ENCODE peak calls at places on chromosome 10, in ten cellular contexts. One of them, this sample, is unnamed.

GRCh38 chr10:17512341-17513001 is 58.1 kb upstream of the ST8SIA6 start:
- DNase-seq in astrocyte of the cerebellum: peak; percentile 99
- DNase-seq in bronchial epithelial cell: peak; percentile 97
- DNase-seq in IMR-90: peak; percentile 98
- DNase-seq in brain microvascular endothelial cell: peak; percentile 99
- DNase-seq in right lobe of liver: no peak
- DNase-seq in OCI-LY7: no peak
- DNase-seq in AG09309: peak; percentile 88
- DNase-seq in endothelial cell of umbilical vein: peak; percentile 99
- DNase-seq in K562: peak; percentile 19
- DNase-seq in this sample: peak; percentile 95

GRCh38 chr10:3542185-3542611 is 242.8 kb downstream of the KLF6 start:
- DNase-seq in astrocyte of the cerebellum: peak; percentile 70
- DNase-seq in bronchial epithelial cell: peak; percentile 87
- DNase-seq in IMR-90: peak; percentile 87
- DNase-seq in brain microvascular endothelial cell: peak; percentile 38
- DNase-seq in right lobe of liver: no peak
- DNase-seq in OCI-LY7: no peak
- DNase-seq in AG09309: peak; percentile 76
- DNase-seq in endothelial cell of umbilical vein: peak; percentile 76
- DNase-seq in K562: no peak
- DNase-seq in this sample: peak; percentile 73

GRCh38 chr10:90865400-90865799 is 6.4 kb upstream of the RPP30 start:
- DNase-seq in astrocyte of the cerebellum: no peak
- DNase-seq in bronchial epithelial cell: no peak
- DNase-seq in IMR-90: peak; percentile 36
- DNase-seq in brain microvascular endothelial cell: peak; percentile 43
- DNase-seq in right lobe of liver: no peak
- DNase-seq in OCI-LY7: peak; percentile 29
- DNase-seq in AG09309: no peak
- DNase-seq in endothelial cell of umbilical vein: peak; percentile 43
- DNase-seq in K562: peak; percentile 6
- DNase-seq in this sample: peak; percentile 58

GRCh38 chr10:50152792-50153272 is 85.1 kb downstream of the WASHC2A start:
- DNase-seq in astrocyte of the cerebellum: no peak
- DNase-seq in bronchial epithelial cell: no peak
- DNase-seq in IMR-90: no peak
- DNase-seq in brain microvascular endothelial cell: no peak
- DNase-seq in right lobe of liver: peak; percentile 26
- DNase-seq in OCI-LY7: no peak
- DNase-seq in AG09309: no peak
- DNase-seq in endothelial cell of umbilical vein: no peak
- DNase-seq in K562: peak; percentile 53
- DNase-seq in this sample: no peak

GRCh38 chr10:24703700-24704099 is 20.0 kb downstream of the ARHGAP21 start:
- DNase-seq in astrocyte of the cerebellum: peak; percentile 62
- DNase-seq in bronchial epithelial cell: no peak
- DNase-seq in IMR-90: peak; percentile 93
- DNase-seq in brain microvascular endothelial cell: no peak
- DNase-seq in right lobe of liver: no peak
- DNase-seq in OCI-LY7: no peak
- DNase-seq in AG09309: peak; percentile 77
- DNase-seq in endothelial cell of umbilical vein: no peak
- DNase-seq in K562: no peak
- DNase-seq in this sample: peak; percentile 35

GRCh38 chr10:104256335-104257080 is 1.8 kb downstream of the GSTO1 start:
- DNase-seq in astrocyte of the cerebellum: no peak
- DNase-seq in bronchial epithelial cell: peak; percentile 27
- DNase-seq in IMR-90: no peak
- DNase-seq in brain microvascular endothelial cell: no peak
- DNase-seq in right lobe of liver: no peak
- DNase-seq in OCI-LY7: no peak
- DNase-seq in AG09309: no peak
- DNase-seq in endothelial cell of umbilical vein: peak; percentile 65
- DNase-seq in K562: no peak
- DNase-seq in this sample: peak; percentile 30

GRCh38 chr10:70925377-70926214 is 37.2 kb upstream of the PCBD1 start:
- DNase-seq in astrocyte of the cerebellum: no peak
- DNase-seq in bronchial epithelial cell: no peak
- DNase-seq in IMR-90: no peak
- DNase-seq in brain microvascular endothelial cell: no peak
- DNase-seq in right lobe of liver: peak; percentile 44
- DNase-seq in OCI-LY7: peak; percentile 38
- DNase-seq in AG09309: no peak
- DNase-seq in endothelial cell of umbilical vein: peak; percentile 30
- DNase-seq in K562: peak; percentile 71
- DNase-seq in this sample: peak; percentile 22

GRCh38 chr10:80153460-80153859 is 20.9 kb downstream of the PLAC9 start:
- DNase-seq in astrocyte of the cerebellum: no peak
- DNase-seq in bronchial epithelial cell: no peak
- DNase-seq in IMR-90: no peak
- DNase-seq in brain microvascular endothelial cell: no peak
- DNase-seq in right lobe of liver: no peak
- DNase-seq in OCI-LY7: no peak
- DNase-seq in AG09309: no peak
- DNase-seq in endothelial cell of umbilical vein: no peak
- DNase-seq in K562: no peak
- DNase-seq in this sample: no peak

GRCh38 chr10:99234739-99235468 is 748 bp downstream of the HPSE2 start:
- DNase-seq in astrocyte of the cerebellum: no peak
- DNase-seq in bronchial epithelial cell: no peak
- DNase-seq in IMR-90: peak; percentile 0
- DNase-seq in brain microvascular endothelial cell: no peak
- DNase-seq in right lobe of liver: no peak
- DNase-seq in OCI-LY7: no peak
- DNase-seq in AG09309: no peak
- DNase-seq in endothelial cell of umbilical vein: no peak
- DNase-seq in K562: no peak
- DNase-seq in this sample: peak; percentile 23

GRCh38 chr10:6878067-6878412 is 298.0 kb upstream of the PRKCQ start:
- DNase-seq in astrocyte of the cerebellum: no peak
- DNase-seq in bronchial epithelial cell: peak; percentile 5
- DNase-seq in IMR-90: no peak
- DNase-seq in brain microvascular endothelial cell: no peak
- DNase-seq in right lobe of liver: no peak
- DNase-seq in OCI-LY7: peak; percentile 4
- DNase-seq in AG09309: no peak
- DNase-seq in endothelial cell of umbilical vein: no peak
- DNase-seq in K562: peak; percentile 3
- DNase-seq in this sample: peak; percentile 2

GRCh38 chr10:94220717-94221116 is 142.0 kb downstream of the NOC3L start:
- DNase-seq in astrocyte of the cerebellum: no peak
- DNase-seq in bronchial epithelial cell: no peak
- DNase-seq in IMR-90: no peak
- DNase-seq in brain microvascular endothelial cell: no peak
- DNase-seq in right lobe of liver: no peak
- DNase-seq in OCI-LY7: no peak
- DNase-seq in AG09309: no peak
- DNase-seq in endothelial cell of umbilical vein: no peak
- DNase-seq in K562: no peak
- DNase-seq in this sample: no peak

GRCh38 chr10:94230134-94230785 is 132.5 kb downstream of the NOC3L start:
- DNase-seq in astrocyte of the cerebellum: no peak
- DNase-seq in bronchial epithelial cell: no peak
- DNase-seq in IMR-90: no peak
- DNase-seq in brain microvascular endothelial cell: no peak
- DNase-seq in right lobe of liver: no peak
- DNase-seq in OCI-LY7: no peak
- DNase-seq in AG09309: no peak
- DNase-seq in endothelial cell of umbilical vein: no peak
- DNase-seq in K562: no peak
- DNase-seq in this sample: no peak

GRCh38 chr10:94224656-94225055 is 138.1 kb downstream of the NOC3L start:
- DNase-seq in astrocyte of the cerebellum: no peak
- DNase-seq in bronchial epithelial cell: peak; percentile 89
- DNase-seq in IMR-90: peak; percentile 85
- DNase-seq in brain microvascular endothelial cell: peak; percentile 60
- DNase-seq in right lobe of liver: no peak
- DNase-seq in OCI-LY7: no peak
- DNase-seq in AG09309: no peak
- DNase-seq in endothelial cell of umbilical vein: no peak
- DNase-seq in K562: no peak
- DNase-seq in this sample: no peak

GRCh38 chr10:94223702-94224370 is 138.9 kb downstream of the NOC3L start:
- DNase-seq in astrocyte of the cerebellum: no peak
- DNase-seq in bronchial epithelial cell: no peak
- DNase-seq in IMR-90: no peak
- DNase-seq in brain microvascular endothelial cell: no peak
- DNase-seq in right lobe of liver: no peak
- DNase-seq in OCI-LY7: no peak
- DNase-seq in AG09309: no peak
- DNase-seq in endothelial cell of umbilical vein: no peak
- DNase-seq in K562: no peak
- DNase-seq in this sample: no peak

DNA sequence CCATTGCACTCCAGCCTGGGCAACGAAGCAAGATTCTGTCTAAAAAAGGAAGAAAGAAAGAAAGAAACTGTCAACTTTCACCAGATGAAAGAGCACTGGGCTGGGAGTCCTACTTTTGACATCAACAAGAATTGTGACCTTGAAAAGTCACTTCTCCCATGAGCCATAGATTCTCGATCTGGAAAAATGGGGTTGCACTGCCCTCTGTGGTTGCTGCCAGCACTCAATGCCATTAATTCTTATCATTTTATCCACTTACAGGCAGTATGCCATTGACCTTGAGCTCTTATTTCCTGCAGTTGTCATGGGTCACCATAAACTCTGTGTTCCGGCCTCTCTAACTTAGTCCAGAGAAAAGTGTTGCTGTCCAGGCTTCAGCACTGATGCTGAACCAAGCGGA is 137.2 kb downstream of the NOC3L start:
- DNase-seq in astrocyte of the cerebellum: no peak
- DNase-seq in bronchial epithelial cell: peak; percentile 24
- DNase-seq in IMR-90: no peak
- DNase-seq in brain microvascular endothelial cell: no peak
- DNase-seq in right lobe of liver: no peak
- DNase-seq in OCI-LY7: no peak
- DNase-seq in AG09309: no peak
- DNase-seq in endothelial cell of umbilical vein: peak; percentile 4
- DNase-seq in K562: no peak
- DNase-seq in this sample: no peak
- TF ChIP-seq CTCF in astrocyte of the cerebellum: no peak
- TF ChIP-seq CTCF in bronchial epithelial cell: peak; percentile 38
- TF ChIP-seq CTCF in IMR-90: peak; percentile 31
- TF ChIP-seq CTCF in brain microvascular endothelial cell: peak; percentile 50
- TF ChIP-seq CTCF in right lobe of liver: peak; percentile 18
- TF ChIP-seq CTCF in OCI-LY7: no peak
- TF ChIP-seq CTCF in AG09309: peak; percentile 36
- TF ChIP-seq CTCF in endothelial cell of umbilical vein: no peak
- TF ChIP-seq CTCF in K562: peak; percentile 20
- TF ChIP-seq CTCF in this sample: peak; percentile 13

GRCh38 chr10:91925022-91925320 is 1.4 kb downstream of the BTAF1 start:
- DNase-seq in astrocyte of the cerebellum: no peak
- DNase-seq in bronchial epithelial cell: no peak
- DNase-seq in IMR-90: no peak
- DNase-seq in brain microvascular endothelial cell: no peak
- DNase-seq in right lobe of liver: no peak
- DNase-seq in OCI-LY7: no peak
- DNase-seq in AG09309: no peak
- DNase-seq in endothelial cell of umbilical vein: no peak
- DNase-seq in K562: no peak
- DNase-seq in this sample: peak; percentile 62
- H3K4me3 ChIP-seq in astrocyte of the cerebellum: peak overlapping the region; percentile 95
- H3K4me3 ChIP-seq in bronchial epithelial cell: peak overlapping the region; percentile 91
- H3K4me3 ChIP-seq in IMR-90: peak overlapping the region; percentile 92
- H3K4me3 ChIP-seq in brain microvascular endothelial cell: peak overlapping the region; percentile 93
- H3K4me3 ChIP-seq in right lobe of liver: peak overlapping the region; percentile 89
- H3K4me3 ChIP-seq in OCI-LY7: peak overlapping the region; percentile 82
- H3K4me3 ChIP-seq in AG09309: peak overlapping the region; percentile 95
- H3K4me3 ChIP-seq in endothelial cell of umbilical vein: peak overlapping the region; percentile 99
- H3K4me3 ChIP-seq in K562: peak overlapping the region; percentile 94
- H3K4me3 ChIP-seq in this sample: peak overlapping the region; percentile 88

DNA sequence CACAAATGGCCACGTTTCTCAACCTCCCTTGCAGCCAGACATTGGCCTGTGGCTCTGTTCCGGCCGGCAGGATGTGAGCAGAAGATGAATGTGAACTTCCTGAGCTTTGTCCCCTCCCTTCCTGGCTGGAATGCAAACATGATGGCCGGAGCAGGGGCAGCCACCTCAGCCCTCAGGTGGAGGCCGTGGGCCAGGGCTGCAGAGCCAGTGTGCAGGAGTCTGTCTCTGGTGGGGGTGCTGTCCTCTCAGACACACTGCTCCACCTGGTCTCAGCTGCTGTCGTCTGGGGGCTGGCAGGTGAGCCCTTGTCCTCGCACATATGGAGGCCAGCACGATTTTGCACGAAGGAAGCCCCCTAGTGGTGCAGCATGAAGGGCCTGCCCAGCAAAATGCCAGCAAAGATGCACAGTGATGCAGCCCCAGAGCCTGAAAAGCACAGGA is 25.3 kb upstream of the PWWP2B start:
- DNase-seq in astrocyte of the cerebellum: no peak
- DNase-seq in bronchial epithelial cell: no peak
- DNase-seq in IMR-90: no peak
- DNase-seq in brain microvascular endothelial cell: no peak
- DNase-seq in right lobe of liver: no peak
- DNase-seq in OCI-LY7: peak; percentile 28
- DNase-seq in AG09309: no peak
- DNase-seq in endothelial cell of umbilical vein: no peak
- DNase-seq in K562: no peak
- DNase-seq in this sample: no peak
- TF ChIP-seq CTCF in astrocyte of the cerebellum: peak; percentile 43
- TF ChIP-seq CTCF in bronchial epithelial cell: peak; percentile 19
- TF ChIP-seq CTCF in IMR-90: peak; percentile 32
- TF ChIP-seq CTCF in brain microvascular endothelial cell: peak; percentile 76
- TF ChIP-seq CTCF in right lobe of liver: peak; percentile 12
- TF ChIP-seq CTCF in OCI-LY7: peak; percentile 72
- TF ChIP-seq CTCF in AG09309: peak; percentile 52
- TF ChIP-seq CTCF in endothelial cell of umbilical vein: peak; percentile 30
- TF ChIP-seq CTCF in K562: peak; percentile 41
- TF ChIP-seq CTCF in this sample: peak; percentile 34

GRCh38 chr10:8331896-8332729 is 277.6 kb downstream of the GATA3 start:
- DNase-seq in astrocyte of the cerebellum: peak; percentile 47
- DNase-seq in bronchial epithelial cell: peak; percentile 30
- DNase-seq in IMR-90: peak; percentile 7
- DNase-seq in brain microvascular endothelial cell: peak; percentile 2
- DNase-seq in right lobe of liver: peak; percentile 40
- DNase-seq in OCI-LY7: no peak
- DNase-seq in AG09309: no peak
- DNase-seq in endothelial cell of umbilical vein: peak; percentile 43
- DNase-seq in K562: no peak
- DNase-seq in this sample: peak; percentile 71
- H3K4me3 ChIP-seq in astrocyte of the cerebellum: peak overlapping the region; percentile 16
- H3K4me3 ChIP-seq in bronchial epithelial cell: no peak overlapping the region
- H3K4me3 ChIP-seq in IMR-90: peak overlapping the region; percentile 15
- H3K4me3 ChIP-seq in brain microvascular endothelial cell: no peak overlapping the region
- H3K4me3 ChIP-seq in right lobe of liver: no peak overlapping the region
- H3K4me3 ChIP-seq in OCI-LY7: no peak overlapping the region
- H3K4me3 ChIP-seq in AG09309: peak overlapping the region; percentile 31
- H3K4me3 ChIP-seq in endothelial cell of umbilical vein: peak overlapping the region; percentile 38
- H3K4me3 ChIP-seq in K562: no peak overlapping the region
- H3K4me3 ChIP-seq in this sample: peak overlapping the region; percentile 37

GRCh38 chr10:68302503-68302823 is 29.4 kb upstream of the HNRNPH3 start:
- DNase-seq in astrocyte of the cerebellum: no peak
- DNase-seq in bronchial epithelial cell: no peak
- DNase-seq in IMR-90: no peak
- DNase-seq in brain microvascular endothelial cell: no peak
- DNase-seq in right lobe of liver: no peak
- DNase-seq in OCI-LY7: no peak
- DNase-seq in AG09309: no peak
- DNase-seq in endothelial cell of umbilical vein: no peak
- DNase-seq in K562: no peak
- DNase-seq in this sample: no peak
- TF ChIP-seq CTCF in astrocyte of the cerebellum: no peak
- TF ChIP-seq CTCF in bronchial epithelial cell: no peak
- TF ChIP-seq CTCF in IMR-90: no peak
- TF ChIP-seq CTCF in brain microvascular endothelial cell: no peak
- TF ChIP-seq CTCF in right lobe of liver: no peak
- TF ChIP-seq CTCF in OCI-LY7: no peak
- TF ChIP-seq CTCF in AG09309: no peak
- TF ChIP-seq CTCF in endothelial cell of umbilical vein: no peak
- TF ChIP-seq CTCF in K562: no peak
- TF ChIP-seq CTCF in this sample: no peak